ENCODE peak calls at places on chromosomes 16 and 17, in four cellular contexts. J, C, F and I are unnamed samples.

GRCh38 chr17:43431741-43432523 is 33.1 kb downstream of the ARL4D start:
- DNase-seq in J (no peak), C (no peak), F (no peak), I (no peak)

GRCh38 chr17:41667280-41668008 is 21.2 kb upstream of the EIF1 start:
- DNase-seq in J (no peak), C (peak; percentile 31), F (no peak), I (no peak)

GRCh38 chr17:64580384-64581307 is 73.9 kb downstream of the CEP95 start:
- DNase-seq in J (no peak), C (no peak), F (no peak), I (no peak)

GRCh38 chr17:13931111-13931526 is 138.2 kb upstream of the COX10 start:
- DNase-seq in J (no peak), C (no peak), F (no peak), I (no peak)

GRCh38 chr16:17331071-17331521 is 139.7 kb downstream of the XYLT1 start:
- DNase-seq in J (no peak), C (no peak), F (no peak), I (no peak)

GRCh38 chr17:16477666-16478065 is 14.3 kb downstream of the LRRC75A start:
- DNase-seq in J (no peak), C (no peak), F (no peak), I (no peak)

GRCh38 chr16:67169642-67170167 is 633 bp upstream of the NOL3 start:
- DNase-seq in J (peak; percentile 54), C (peak; percentile 42), F (no peak), I (peak; percentile 59)

GRCh38 chr17:73342057-73342522 is 30.3 kb upstream of the CDC42EP4 start:
- DNase-seq in J (no peak), C (no peak), F (peak; percentile 20), I (no peak)

GRCh38 chr16:27963471-27963965 is 100.0 kb downstream of the GSG1L start:
- DNase-seq in J (no peak), C (no peak), F (no peak), I (no peak)

GRCh38 chr17:58219789-58220183 is 731 bp upstream of the MKS1 start:
- DNase-seq in J (peak; percentile 73), C (no peak), F (no peak), I (no peak)

GRCh38 chr17:77735341-77736206 is 222.9 kb upstream of the TNRC6C start:
- DNase-seq in J (no peak), C (peak; percentile 41), F (no peak), I (no peak)

DNA sequence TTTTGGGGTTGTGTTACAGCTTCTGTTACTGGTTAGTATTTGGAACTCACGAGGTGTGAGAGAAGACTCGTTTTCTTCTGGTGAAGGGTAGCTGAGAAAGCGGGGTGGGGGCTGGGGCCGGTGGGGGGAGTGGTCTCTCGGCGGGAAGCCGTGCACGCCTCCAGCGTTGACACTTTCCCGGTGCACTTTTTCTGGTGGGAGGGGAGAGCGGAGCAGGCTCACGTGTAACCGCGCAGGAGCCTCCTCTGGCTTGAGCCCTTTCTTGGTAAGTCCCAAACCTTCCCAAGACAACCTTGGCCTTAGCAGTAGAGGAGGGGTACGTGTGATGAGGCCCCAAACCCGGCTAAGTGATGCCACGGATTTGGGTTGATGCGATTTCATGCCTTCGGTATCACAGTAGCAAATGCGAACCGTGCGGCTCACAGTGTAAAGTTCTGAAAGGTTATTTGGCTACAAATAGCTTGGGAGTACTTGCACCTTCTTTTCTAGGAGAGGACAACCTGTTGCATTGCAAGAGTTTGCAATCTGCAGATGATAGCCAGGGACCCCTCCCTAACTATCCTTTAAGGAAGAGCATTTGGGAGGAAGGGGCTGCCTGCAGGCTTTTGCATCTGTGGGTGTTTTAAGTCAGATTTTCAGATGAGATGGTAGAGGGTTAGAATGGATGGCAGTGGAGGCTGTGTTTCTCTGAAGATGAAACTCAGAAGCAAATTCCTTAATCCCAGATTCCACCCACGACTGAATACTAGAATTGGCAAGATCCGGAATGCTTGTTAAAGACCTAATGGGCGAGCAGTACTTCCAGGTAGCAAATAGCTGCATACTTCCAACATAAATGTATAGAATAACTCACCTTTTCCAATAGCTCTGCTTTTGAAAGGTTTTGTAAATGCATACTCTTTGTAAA is 1.5 kb downstream of the HLF start:
- DNase-seq in J (peak; percentile 64), C (no peak), F (no peak), I (no peak)
- TF ChIP-seq FOXK2 in J (no peak), C (no peak), F (no peak), I (no peak)

DNA sequence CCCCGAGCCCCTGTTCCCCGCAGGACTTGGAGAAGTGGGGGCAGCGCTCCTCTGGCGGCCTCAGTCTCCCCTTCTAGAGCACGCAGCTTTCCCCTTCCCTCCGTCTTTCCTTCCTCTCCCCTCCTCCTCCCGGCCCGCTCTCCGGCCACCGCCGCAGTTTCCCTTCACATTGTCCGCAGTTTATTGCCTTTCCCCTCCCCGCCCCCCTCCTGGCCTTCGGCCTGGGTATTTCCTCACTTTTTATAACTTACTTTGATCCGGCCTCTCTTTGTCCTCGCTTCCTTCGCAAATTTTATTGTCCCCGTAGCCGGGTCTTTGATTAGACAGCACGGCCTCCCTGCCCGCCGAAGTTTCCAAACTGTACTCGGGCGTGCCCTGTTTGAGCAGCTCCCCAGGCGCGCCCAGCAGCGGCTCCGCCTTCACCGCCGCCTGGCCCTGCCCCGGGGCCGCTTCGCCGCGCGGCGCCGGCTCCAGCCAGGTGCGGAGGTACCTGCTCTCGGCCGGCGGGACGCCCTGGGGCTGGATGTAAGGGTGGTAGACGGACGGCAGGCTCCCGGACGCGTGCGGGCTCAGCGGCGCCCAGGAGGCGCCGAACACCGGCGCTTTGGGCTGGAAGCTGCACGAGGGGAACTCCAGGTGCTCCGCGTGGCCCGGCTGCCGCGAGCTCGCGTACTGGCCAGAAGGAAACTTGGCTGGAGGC is 506 bp downstream of the HOXB9 start:
- DNase-seq in J (no peak), C (peak; percentile 76), F (no peak), I (no peak)
- TF ChIP-seq SP1 in J (no peak), C (no peak), F (no peak), I (no peak)

GRCh38 chr16:4109250-4109736 is 6.9 kb downstream of the ADCY9 start:
- DNase-seq in J (peak; percentile 98), C (no peak), F (no peak), I (no peak)
- TF ChIP-seq FOXK2 in J (no peak), C (no peak), F (no peak), I (no peak)

DNA sequence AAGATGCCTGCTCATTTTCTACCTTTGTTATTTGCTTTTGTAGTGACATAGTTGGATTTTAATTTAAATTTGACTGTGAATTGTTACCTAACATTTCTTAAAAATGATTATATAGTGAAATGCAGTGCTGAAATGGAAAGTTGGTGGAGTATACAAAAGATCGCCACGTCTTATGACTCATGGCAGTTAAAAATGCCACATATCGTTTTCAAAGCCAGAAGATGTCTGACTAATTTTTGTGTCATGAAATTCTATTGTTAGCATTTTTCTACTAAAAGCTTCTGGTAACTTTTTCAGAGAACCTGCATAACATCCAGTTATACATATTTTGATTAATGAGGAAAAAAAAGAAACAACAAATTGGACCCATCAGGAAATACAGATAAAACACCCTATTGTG is 20.6 kb downstream of the MAP2K4 start:
- DNase-seq in J (no peak), C (no peak), F (no peak), I (no peak)
- TF ChIP-seq SP1 in J (no peak), C (no peak), F (no peak), I (no peak)

GRCh38 chr16:30934827-30935557 is 11.6 kb downstream of the FBXL19 start:
- DNase-seq in J (peak; percentile 70), C (peak; percentile 61), F (no peak), I (peak; percentile 83)
- TF ChIP-seq FOXK2 in J (no peak), C (peak; percentile 25), F (no peak), I (no peak)

GRCh38 chr16:68884391-68884790 is 41.1 kb downstream of the TANGO6 start:
- DNase-seq in J (no peak), C (no peak), F (no peak), I (no peak)
- TF ChIP-seq SP1 in J (no peak), C (no peak), F (no peak), I (no peak)